ENCODE peak calls at places on chromosome 12, in nine cellular contexts. N, O, Z, L, P, J, V, D and C are unnamed samples.
A peak's percentile ranks its signal among the peaks of the same experiment; 100 is the strongest.

GRCh38 chr12:6229823-6230222 is 29.6 kb downstream of the CD9 start:
- DNase-seq in L (no peak), D (peak; percentile 97), J (peak; percentile 96), P (peak; percentile 65), N (no peak), V (peak; percentile 76), O (peak; percentile 91), Z (peak; percentile 90), C (peak; percentile 54)

GRCh38 chr12:46506198-46506597 is 133.6 kb upstream of the SLC38A2 start:
- DNase-seq in V (no peak), P (no peak), J (no peak), O (no peak), L (no peak), Z (no peak), D (no peak), N (no peak), C (no peak)

GRCh38 chr12:85623726-85624125 is 212.5 kb downstream of the RASSF9 start:
- DNase-seq in L (no peak), N (no peak), P (no peak), V (no peak), D (no peak), Z (no peak), J (no peak), O (no peak), C (no peak)

GRCh38 chr12:105799103-105799502 is 339.7 kb downstream of the NUAK1 start:
- DNase-seq in O (no peak), J (no peak), L (no peak), P (no peak), Z (no peak), D (no peak), N (no peak), V (no peak), C (no peak)

GRCh38 chr12:27244680-27245005 is 557 bp downstream of the STK38L start:
- DNase-seq in D (no peak), V (peak; percentile 62), O (no peak), P (no peak), Z (no peak), N (no peak), J (no peak), L (no peak), C (no peak)

GRCh38 chr12:50625029-50625875 is 120.5 kb downstream of the DIP2B start:
- DNase-seq in P (no peak), O (no peak), V (no peak), L (no peak), Z (no peak), N (no peak), J (no peak), D (no peak), C (no peak)

GRCh38 chr12:6341439-6342139 is at the start of gene TNFRSF1A:
- DNase-seq in J (peak; percentile 93), P (peak; percentile 81), V (peak; percentile 61), D (peak; percentile 89), L (no peak), N (no peak), O (peak; percentile 91), Z (peak; percentile 59), C (peak; percentile 55)

GRCh38 chr12:32577328-32577727 is 101.8 kb upstream of the DNM1L start:
- DNase-seq in Z (no peak), V (no peak), L (no peak), O (no peak), J (no peak), N (no peak), D (no peak), P (no peak), C (no peak)

GRCh38 chr12:120718055-120718454 is 7.6 kb upstream of the ACADS start:
- DNase-seq in Z (no peak), N (no peak), O (no peak), D (no peak), L (no peak), J (no peak), V (no peak), P (no peak), C (no peak)

GRCh38 chr12:109191621-109192250 is 75.3 kb downstream of the ACACB start:
- DNase-seq in D (no peak), O (no peak), P (no peak), N (no peak), V (peak; percentile 90), J (no peak), Z (no peak), L (no peak), C (no peak)

GRCh38 chr12:120885521-120885920 is 18.6 kb downstream of the SPPL3 start:
- DNase-seq in J (no peak), V (no peak), O (no peak), P (no peak), D (no peak), L (no peak), N (no peak), Z (no peak), C (no peak)

GRCh38 chr12:109727039-109727723 is 13.6 kb downstream of the FAM222A start:
- DNase-seq in Z (no peak), L (no peak), O (peak; percentile 64), J (peak; percentile 73), V (no peak), N (no peak), D (no peak), P (peak; percentile 41), C (no peak)

GRCh38 chr12:89210277-89210676 is 142.0 kb downstream of the DUSP6 start:
- DNase-seq in L (no peak), Z (no peak), D (no peak), P (no peak), N (no peak), V (no peak), O (no peak), J (no peak), C (no peak)

GRCh38 chr12:49043856-49044258 is 16.7 kb downstream of the KMT2D start:
- DNase-seq in Z (no peak), D (peak; percentile 56), L (peak; percentile 91), V (peak; percentile 37), O (no peak), J (peak; percentile 80), P (peak; percentile 79), N (no peak), C (no peak)

GRCh38 chr12:46663297-46663696 is 162.5 kb downstream of the SLC38A4 start:
- DNase-seq in D (peak; percentile 6), J (no peak), O (no peak), P (no peak), V (peak; percentile 58), L (no peak), N (no peak), Z (no peak), C (no peak)

GRCh38 chr12:74897425-74898211 is 312.0 kb downstream of the KCNC2 start:
- DNase-seq in L (no peak), N (no peak), Z (no peak), D (no peak), O (no peak), V (no peak), P (no peak), J (no peak), C (no peak)

GRCh38 chr12:58356794-58357193 is 415.4 kb downstream of the ATP23 start:
- DNase-seq in L (no peak), J (no peak), O (no peak), D (no peak), P (no peak), Z (no peak), N (no peak), V (no peak), C (no peak)

GRCh38 chr12:87020071-87020470 is 763.9 kb upstream of the MGAT4C start:
- DNase-seq in Z (no peak), J (no peak), V (no peak), N (no peak), L (no peak), O (no peak), D (no peak), P (no peak), C (no peak)

GRCh38 chr12:54010053-54010971 is 1.5 kb downstream of the HOXC8 start:
- DNase-seq in D (peak; percentile 33), P (no peak), N (no peak), V (no peak), J (no peak), L (no peak), O (no peak), Z (no peak), C (no peak)

GRCh38 chr12:1915082-1915968 is 3.1 kb downstream of the CACNA2D4 start:
- DNase-seq in J (peak; percentile 48), V (no peak), D (no peak), P (peak; percentile 37), Z (no peak), L (no peak), N (no peak), O (peak; percentile 54), C (no peak)
- H3K4me3 ChIP-seq in J (no peak overlapping the region), V (no peak overlapping the region), D (no peak overlapping the region), P (no peak overlapping the region), Z (no peak overlapping the region), L (no peak overlapping the region), N (no peak overlapping the region), O (no peak overlapping the region), C (no peak overlapping the region)

GRCh38 chr12:65740506-65740872 is 83.8 kb upstream of the HMGA2 start:
- DNase-seq in P (no peak), N (no peak), O (no peak), D (no peak), L (no peak), V (no peak), J (no peak), Z (no peak), C (no peak)
- H3K4me3 ChIP-seq in P (no peak overlapping the region), N (no peak overlapping the region), O (no peak overlapping the region), D (no peak overlapping the region), L (no peak overlapping the region), V (no peak overlapping the region), J (no peak overlapping the region), Z (peak overlapping the region; percentile 86), C (peak overlapping the region; percentile 77)

GRCh38 chr12:124609041-124609984 is 41.9 kb upstream of the NCOR2 start:
- DNase-seq in O (no peak), P (peak; percentile 95), D (peak; percentile 18), Z (no peak), L (peak; percentile 68), J (peak; percentile 90), V (peak; percentile 96), N (peak; percentile 41), C (no peak)

GRCh38 chr12:124608451-124608870 is 41.0 kb upstream of the NCOR2 start:
- DNase-seq in O (no peak), Z (no peak), D (no peak), P (no peak), V (peak; percentile 61), L (no peak), J (no peak), N (no peak), C (no peak)

GRCh38 chr12:124605869-124606774 is 38.7 kb upstream of the NCOR2 start:
- DNase-seq in Z (no peak), D (no peak), V (no peak), N (no peak), J (no peak), L (no peak), P (no peak), O (no peak), C (no peak)

GRCh38 chr12:124610021-124610606 is 42.7 kb upstream of the NCOR2 start:
- DNase-seq in J (no peak), P (no peak), D (no peak), Z (no peak), N (no peak), L (no peak), O (no peak), V (no peak), C (no peak)

GRCh38 chr12:124607681-124608425 is 40.4 kb upstream of the NCOR2 start:
- DNase-seq in D (no peak), J (no peak), N (no peak), L (no peak), Z (no peak), P (no peak), V (peak; percentile 67), O (no peak), C (no peak)
- H3K4me3 ChIP-seq in D (no peak overlapping the region), J (no peak overlapping the region), N (no peak overlapping the region), L (no peak overlapping the region), Z (no peak overlapping the region), P (no peak overlapping the region), V (peak overlapping the region; percentile 55), O (no peak overlapping the region), C (no peak overlapping the region)

GRCh38 chr12:66684222-66684621 is 5.3 kb upstream of the GRIP1 start:
- DNase-seq in V (no peak), Z (no peak), D (no peak), O (no peak), N (no peak), J (no peak), P (no peak), L (no peak), C (no peak)
- H3K4me3 ChIP-seq in V (no peak overlapping the region), Z (no peak overlapping the region), D (no peak overlapping the region), O (no peak overlapping the region), N (no peak overlapping the region), J (no peak overlapping the region), P (no peak overlapping the region), L (no peak overlapping the region), C (no peak overlapping the region)